ENCODE peak calls at places on chromosomes 2 and 18, in four cellular contexts. E is PC-9, V is fibroblast of lung, R is pancreas. U is an unnamed sample.

GRCh38 chr18:50671376-50671775 is 111.5 kb downstream of the MAPK4 start:
- DNase-seq in V (no peak), R (no peak), E (no peak), U (no peak)

GRCh38 chr2:171432969-171433762 is 624 bp downstream of the METTL8 start:
- DNase-seq in R (peak; percentile 45), E (peak; percentile 75), V (peak; percentile 22), U (no peak)

GRCh38 chr18:39455300-39455699 is 1889.7 kb upstream of the CELF4 start:
- DNase-seq in E (no peak), V (peak; percentile 62), R (no peak), U (no peak)

GRCh38 chr18:74613390-74613789 is 15.7 kb downstream of the ZNF407 start:
- DNase-seq in V (no peak), R (no peak), E (no peak), U (no peak)

GRCh38 chr2:43307046-43307445 is 80.6 kb upstream of the ZFP36L2 start:
- DNase-seq in E (no peak), R (no peak), V (no peak), U (no peak)

GRCh38 chr18:29002747-29003146 is 825.8 kb upstream of the CDH2 start:
- DNase-seq in E (no peak), R (no peak), V (no peak), U (no peak)

GRCh38 chr18:30358545-30358944 is 684.0 kb downstream of the DSC3 start:
- DNase-seq in V (peak; percentile 37), E (no peak), R (no peak), U (no peak)

GRCh38 chr2:208172125-208172524 is 8.7 kb upstream of the CRYGA start:
- DNase-seq in R (no peak), V (no peak), E (no peak), U (no peak)

GRCh38 chr18:47260138-47260923 is 8.9 kb upstream of the SKOR2 start:
- DNase-seq in R (peak; percentile 56), E (no peak), V (peak; percentile 44), U (no peak)

DNA sequence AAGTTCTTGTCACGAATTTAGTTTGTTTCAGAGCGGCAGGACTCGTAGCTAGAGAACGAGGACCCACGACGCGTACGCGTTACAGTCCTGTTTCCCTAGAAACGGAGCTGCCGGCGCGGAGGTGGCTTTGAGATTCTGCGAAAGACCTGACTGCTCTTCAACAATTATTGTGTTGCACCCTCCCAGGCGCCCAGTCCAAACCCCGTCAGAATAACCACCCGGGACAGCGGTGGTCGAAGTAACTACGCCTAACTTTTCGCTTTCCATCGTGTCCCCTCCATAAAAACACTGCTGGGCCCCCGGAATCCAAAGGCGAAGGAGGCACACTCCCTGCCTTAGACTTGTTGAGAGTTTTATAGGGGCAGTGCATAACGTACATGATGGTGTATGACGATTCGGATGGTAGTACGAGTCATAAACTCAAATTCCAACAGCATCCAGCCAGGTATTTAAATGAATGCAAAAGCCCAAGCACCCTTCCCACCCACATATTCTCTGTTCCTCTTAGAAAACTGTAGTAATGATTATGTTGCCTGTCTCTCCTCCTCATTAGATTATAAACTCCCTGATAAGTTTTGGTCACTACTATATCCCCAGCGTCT is 651 bp upstream of the STAM2 start:
- DNase-seq in E (peak; percentile 42), V (peak; percentile 55), R (no peak), U (no peak)
- TF ChIP-seq CTCF in E (no peak), V (no peak), R (no peak), U (peak; percentile 14)

GRCh38 chr2:196336715-196337617 is 165.6 kb upstream of the STK17B start:
- DNase-seq in R (no peak), V (peak; percentile 29), E (no peak), U (no peak)

GRCh38 chr2:196335238-196335637 is 163.9 kb upstream of the STK17B start:
- DNase-seq in R (no peak), E (peak; percentile 94), V (peak; percentile 89), U (no peak)

GRCh38 chr2:196336206-196336605 is 164.8 kb upstream of the STK17B start:
- DNase-seq in E (no peak), V (peak; percentile 56), R (no peak), U (no peak)

GRCh38 chr2:196338440-196338839 is 167.1 kb upstream of the STK17B start:
- DNase-seq in V (no peak), R (no peak), E (no peak), U (no peak)

GRCh38 chr2:196337618-196337953 is 166.2 kb upstream of the STK17B start:
- DNase-seq in V (no peak), E (no peak), R (no peak), U (no peak)
- TF ChIP-seq CTCF in V (no peak), E (peak; percentile 8), R (no peak), U (peak; percentile 39)

DNA sequence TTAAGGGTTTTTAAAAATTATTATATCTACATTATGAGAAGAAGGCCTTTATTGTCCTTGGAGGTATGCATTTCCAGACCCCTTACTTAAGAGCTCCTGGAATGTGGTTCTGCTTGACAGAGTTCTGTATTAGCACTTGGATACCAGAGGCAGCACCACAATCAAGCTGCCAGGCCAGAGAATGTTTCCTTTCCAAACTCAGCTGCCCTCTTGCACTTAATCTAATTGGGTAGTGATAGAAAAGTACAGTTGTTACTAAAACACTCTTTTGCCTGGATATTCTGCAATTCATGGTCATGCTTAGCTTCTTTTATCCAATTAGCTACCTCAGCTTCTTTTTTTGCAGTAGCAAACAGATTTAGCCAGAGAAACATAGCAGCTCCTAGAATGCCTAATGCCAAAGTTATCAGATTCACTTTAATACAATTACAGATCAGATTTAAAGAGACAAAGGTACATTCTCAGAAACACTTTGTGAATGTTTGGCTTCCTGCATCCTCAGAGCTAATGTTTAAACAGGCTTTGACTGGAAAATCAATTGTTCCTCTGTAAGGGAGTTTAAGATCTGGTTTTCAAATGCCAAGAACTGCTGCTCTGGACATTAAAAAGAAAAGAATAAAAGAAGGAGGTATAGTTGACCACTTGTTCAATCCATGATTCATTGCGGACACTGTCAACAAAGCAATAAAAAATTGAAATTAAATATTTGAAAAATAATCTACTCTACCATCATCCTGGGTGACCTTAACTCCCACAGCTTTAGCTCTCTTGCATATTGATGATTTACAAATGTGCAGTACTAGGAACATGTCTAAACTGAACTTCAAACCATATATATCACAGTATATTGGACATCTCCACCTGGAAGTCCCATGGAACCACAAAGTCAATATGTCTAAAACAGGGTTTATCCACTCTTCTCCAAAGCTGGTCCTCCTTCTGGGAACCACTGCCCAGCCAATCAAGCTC is 12.8 kb downstream of the NOSTRIN start:
- DNase-seq in E (no peak), R (no peak), V (peak; percentile 23), U (no peak)
- TF ChIP-seq CTCF in E (no peak), R (no peak), V (no peak), U (no peak)

DNA sequence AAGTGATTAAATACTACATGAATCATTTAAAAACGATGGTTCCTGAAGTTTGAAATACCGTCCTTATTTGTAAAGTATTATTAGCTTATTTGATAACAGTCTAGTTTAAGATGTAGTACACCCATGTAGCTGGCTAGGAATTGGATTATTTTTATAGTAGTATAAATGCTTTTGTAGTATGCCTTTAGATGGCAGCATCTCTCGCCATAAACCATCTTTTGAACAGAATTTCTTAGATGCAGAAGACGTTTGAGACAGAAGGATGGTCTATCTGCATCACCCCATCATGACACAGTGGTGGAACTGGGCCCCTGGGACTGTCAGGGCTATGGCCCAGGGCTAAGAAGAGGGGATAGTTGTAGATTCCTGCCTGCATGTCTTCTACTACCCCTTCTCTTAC is 152.7 kb downstream of the WDSUB1 start:
- DNase-seq in V (no peak), R (no peak), E (no peak), U (no peak)
- TF ChIP-seq CTCF in V (peak; percentile 24), R (no peak), E (no peak), U (no peak)

GRCh38 chr2:22734373-22735045 is 650.5 kb upstream of the KLHL29 start:
- DNase-seq in R (no peak), E (no peak), V (no peak), U (no peak)

GRCh38 chr2:22737144-22737543 is 647.8 kb upstream of the KLHL29 start:
- DNase-seq in R (no peak), V (no peak), E (no peak), U (no peak)
- TF ChIP-seq CTCF in R (no peak), V (no peak), E (no peak), U (no peak)

DNA sequence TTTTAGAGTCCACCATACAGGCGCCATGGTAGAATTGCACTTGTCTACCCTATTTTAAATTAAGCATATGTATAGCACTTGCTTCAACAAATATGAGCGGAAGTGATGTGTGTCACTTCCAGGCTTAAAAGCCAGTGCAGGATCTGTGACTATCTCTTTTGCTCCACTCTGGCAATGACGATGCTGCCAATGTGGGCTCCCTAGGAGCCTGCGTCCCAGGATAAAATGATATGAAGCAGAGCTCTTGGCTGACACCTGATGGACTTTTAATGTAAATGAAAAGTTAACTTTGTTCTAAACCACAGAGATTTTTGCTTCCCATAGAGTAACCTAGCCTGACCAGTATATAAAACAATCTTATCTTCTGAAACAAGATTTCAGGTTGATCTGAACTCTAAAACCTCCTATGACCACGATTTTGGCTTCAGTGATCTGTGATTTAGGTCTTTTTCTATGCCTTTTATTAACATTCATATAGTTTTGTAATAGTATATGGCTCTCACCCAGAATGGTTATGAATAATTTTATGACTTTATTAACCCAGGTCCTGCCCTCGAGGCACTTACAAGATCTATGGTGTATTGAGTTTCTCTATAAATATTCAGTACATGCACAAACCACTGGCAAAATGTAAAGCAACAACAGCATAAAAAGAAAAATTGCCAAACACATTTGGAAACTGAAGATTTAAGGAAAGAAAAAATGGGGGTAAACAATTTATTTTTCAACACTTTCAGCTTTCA is 422.5 kb upstream of the PIK3C3 start:
- DNase-seq in E (no peak), V (no peak), R (no peak), U (no peak)
- TF ChIP-seq CTCF in E (peak; percentile 26), V (peak; percentile 16), R (no peak), U (no peak)

GRCh38 chr2:100902833-100903405 is 83.0 kb downstream of the NPAS2 start:
- DNase-seq in V (peak; percentile 98), R (no peak), E (peak; percentile 97), U (no peak)
- TF ChIP-seq CTCF in V (peak; percentile 20), R (no peak), E (no peak), U (no peak)